ENCODE peak calls at places on chromosome 7, in eight cellular contexts. C is fibroblast of lung; N is A549; H is epithelial cell of esophagus; W is HFF-Myc; M is activated CD8-positive, alpha-beta T cell treated with anti-CD3 and anti-CD28 coated beads for 36 hours; D is neural crest cell; T is adrenal gland. B is an unnamed sample.

GRCh38 chr7:22430457-22430856 is 69.5 kb downstream of the STEAP1B start:
- DNase-seq in C (peak; percentile 77), N (no peak), H (peak; percentile 99), W (no peak), M (no peak), D (no peak), T (no peak), B (no peak)

GRCh38 chr7:2471396-2471795 is 4.8 kb downstream of the GRIFIN start:
- DNase-seq in C (no peak), N (no peak), H (peak; percentile 59), W (no peak), M (no peak), D (no peak), T (peak; percentile 45), B (no peak)

GRCh38 chr7:96314402-96315108 is 7.3 kb downstream of the SLC25A13 start:
- DNase-seq in C (peak; percentile 16), N (no peak), H (peak; percentile 94), W (no peak), M (no peak), D (no peak), T (no peak), B (no peak)

GRCh38 chr7:111756687-111757178 is 194.4 kb upstream of the IMMP2L start:
- DNase-seq in C (peak; percentile 76), N (no peak), H (peak; percentile 28), W (no peak), M (no peak), D (peak; percentile 50), T (peak; percentile 31), B (peak; percentile 22)

GRCh38 chr7:37287093-37287492 is 161.6 kb downstream of the ELMO1 start:
- DNase-seq in C (no peak), N (no peak), H (no peak), W (no peak), M (no peak), D (no peak), T (no peak), B (no peak)

GRCh38 chr7:106238830-106239229 is 46.0 kb downstream of the NAMPT start:
- DNase-seq in C (no peak), N (no peak), H (no peak), W (no peak), M (no peak), D (no peak), T (no peak), B (no peak)

GRCh38 chr7:56092789-56093531 is at the start of gene PHKG1:
- DNase-seq in C (peak; percentile 80), N (peak; percentile 56), H (peak; percentile 49), W (peak; percentile 74), M (no peak), D (no peak), T (peak; percentile 92), B (peak; percentile 82)

GRCh38 chr7:47776335-47776734 is 171.9 kb downstream of the PKD1L1 start:
- DNase-seq in C (peak; percentile 57), N (no peak), H (peak; percentile 66), W (no peak), M (no peak), D (no peak), T (no peak), B (no peak)

GRCh38 chr7:129522971-129523340 is 20.6 kb downstream of the SMKR1 start:
- DNase-seq in C (no peak), N (no peak), H (no peak), W (no peak), M (no peak), D (no peak), T (no peak), B (no peak)

GRCh38 chr7:44673324-44673723 is 66.9 kb downstream of the OGDH start:
- DNase-seq in C (no peak), N (no peak), H (no peak), W (no peak), M (no peak), D (no peak), T (no peak), B (no peak)
- TF ChIP-seq CTCF in C (no peak), N (no peak), H (no peak), W (no peak), M (no peak), D (no peak), T (no peak), B (no peak)

DNA sequence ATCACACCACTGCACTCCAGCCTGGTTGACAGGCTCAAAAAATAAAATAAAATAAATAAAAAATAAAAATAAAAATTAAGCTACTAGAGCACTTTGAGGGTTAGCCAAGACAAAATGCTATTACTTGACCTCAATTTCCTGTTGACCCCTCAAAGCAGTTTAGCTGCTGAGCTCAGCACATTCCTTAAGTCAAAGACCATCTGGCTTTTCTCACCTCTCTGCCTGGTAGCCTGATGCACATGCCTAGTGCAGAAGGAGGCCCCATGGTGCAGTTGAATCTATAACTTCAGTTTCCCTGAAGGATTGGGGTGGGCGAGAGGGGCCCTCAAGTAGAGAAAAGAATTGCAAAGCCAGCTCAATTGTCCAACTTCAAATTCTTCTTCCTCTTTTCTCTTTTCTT is 211.1 kb upstream of the GALNT17 start:
- DNase-seq in C (no peak), N (no peak), H (no peak), W (no peak), M (no peak), D (no peak), T (no peak), B (no peak)
- TF ChIP-seq CTCF in C (no peak), N (no peak), H (no peak), W (no peak), M (no peak), D (no peak), T (no peak), B (no peak)

GRCh38 chr7:142739927-142740492 is 9.3 kb upstream of the PRSS1 start:
- DNase-seq in C (no peak), N (no peak), H (no peak), W (no peak), M (no peak), D (no peak), T (no peak), B (no peak)
- TF ChIP-seq CTCF in C (no peak), N (no peak), H (no peak), W (no peak), M (no peak), D (no peak), T (no peak), B (no peak)

GRCh38 chr7:33923440-33924229 is 18.3 kb downstream of the BMPER start:
- DNase-seq in C (no peak), N (no peak), H (no peak), W (no peak), M (no peak), D (no peak), T (no peak), B (no peak)
- TF ChIP-seq CTCF in C (no peak), N (no peak), H (no peak), W (no peak), M (no peak), D (no peak), T (no peak), B (no peak)

DNA sequence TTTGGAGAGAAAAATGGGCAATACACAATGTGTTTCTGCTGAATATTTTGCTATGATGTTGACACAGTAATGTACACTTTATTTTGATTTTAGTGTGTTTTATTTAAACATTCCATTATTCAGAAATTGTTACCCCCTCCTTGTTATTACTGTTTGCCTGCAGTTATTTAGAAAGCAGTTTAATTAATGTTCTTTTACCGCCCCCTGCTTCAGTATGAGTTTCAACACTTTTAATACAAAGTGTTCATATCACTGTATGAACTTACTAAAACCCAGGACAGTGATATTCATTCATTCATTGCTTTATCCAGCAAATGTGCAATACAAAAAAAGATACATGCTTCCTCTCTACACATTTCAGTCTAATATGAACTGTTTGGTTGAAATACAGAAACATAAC is 159.3 kb downstream of the AUTS2 start:
- DNase-seq in C (no peak), N (no peak), H (no peak), W (no peak), M (no peak), D (no peak), T (no peak), B (no peak)
- TF ChIP-seq CTCF in C (no peak), N (no peak), H (no peak), W (no peak), M (no peak), D (no peak), T (no peak), B (no peak)

GRCh38 chr7:100825760-100826545 is 1.4 kb downstream of the EPHB4 start:
- DNase-seq in C (peak; percentile 43), N (no peak), H (peak; percentile 50), W (peak; percentile 38), M (no peak), D (no peak), T (no peak), B (no peak)

GRCh38 chr7:100825215-100825671 is 2.1 kb downstream of the EPHB4 start:
- DNase-seq in C (no peak), N (no peak), H (peak; percentile 37), W (no peak), M (no peak), D (no peak), T (no peak), B (no peak)

GRCh38 chr7:100829150-100829716 is 1.9 kb upstream of the EPHB4 start:
- DNase-seq in C (no peak), N (no peak), H (no peak), W (no peak), M (no peak), D (no peak), T (peak; percentile 49), B (no peak)

GRCh38 chr7:100826546-100827329 is 585 bp downstream of the EPHB4 start:
- DNase-seq in C (peak; percentile 9), N (no peak), H (peak; percentile 24), W (no peak), M (no peak), D (no peak), T (no peak), B (no peak)

DNA sequence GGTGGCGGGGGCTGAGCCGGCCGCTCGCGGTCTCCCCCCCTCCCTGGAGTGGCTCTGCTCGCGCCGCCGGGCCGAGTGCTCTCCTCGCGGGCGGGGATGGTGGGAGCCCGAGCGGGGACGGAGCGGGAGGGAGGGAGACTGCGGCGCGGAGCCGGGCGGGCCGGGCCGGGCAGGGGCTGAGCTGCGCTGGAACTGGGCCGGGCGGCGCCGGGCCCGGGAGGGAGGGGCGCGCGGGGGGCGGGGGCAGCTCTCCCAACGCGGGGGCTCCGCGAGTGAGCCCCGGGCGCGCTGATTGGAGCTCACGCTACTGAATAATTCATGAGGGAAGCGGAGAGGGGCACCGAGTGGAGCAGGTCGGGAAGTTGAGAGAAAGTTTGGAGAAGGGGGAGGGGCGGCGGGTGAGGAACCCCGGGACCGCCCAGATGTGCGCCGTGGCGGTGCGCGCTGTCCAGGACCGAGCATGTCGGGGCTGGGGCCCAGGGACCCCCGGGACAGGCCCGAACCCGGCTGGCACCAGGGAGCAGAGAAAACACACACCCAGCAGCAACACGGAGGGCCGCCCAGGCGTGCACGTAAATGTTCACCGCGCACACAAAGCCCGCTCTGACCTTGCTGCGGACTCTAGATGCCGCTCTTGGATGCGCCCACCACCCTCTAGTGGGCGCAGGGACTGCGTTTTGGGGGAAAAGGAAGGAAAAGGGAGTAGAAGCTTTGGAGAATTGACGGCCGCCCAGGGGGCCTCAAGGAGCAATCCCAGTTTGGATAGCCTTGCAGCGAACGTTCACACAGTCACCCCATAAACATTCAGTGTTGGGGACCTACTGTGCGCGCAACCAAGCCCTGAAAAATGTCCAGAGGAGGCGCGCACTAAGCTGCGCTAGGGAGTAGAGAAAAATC is at the start of gene EPHB4:
- DNase-seq in C (peak; percentile 88), N (peak; percentile 73), H (peak; percentile 83), W (peak; percentile 56), M (peak; percentile 17), D (peak; percentile 82), T (peak; percentile 92), B (peak; percentile 70)
- TF ChIP-seq CTCF in C (peak; percentile 50), N (peak; percentile 64), H (peak; percentile 6), W (peak; percentile 66), M (peak; percentile 16), D (peak; percentile 57), T (peak; percentile 40), B (peak; percentile 67)